ENCODE peak calls at places on chromosomes 6 and 20, in six cellular contexts. F, N, I, W, S and Z are unnamed samples.

GRCh38 chr20:59146801-59147118 is 16.9 kb upstream of the ZNF831 start:
- DNase-seq in W (no peak), N (no peak), I (no peak), S (no peak), F (no peak), Z (no peak)

GRCh38 chr20:50957276-50957675 is 1.1 kb downstream of the DPM1 start:
- DNase-seq in S (no peak), I (peak), N (no peak), F (no peak), W (no peak), Z (no peak)

GRCh38 chr6:126180585-126180984 is 159.3 kb upstream of the CENPW start:
- DNase-seq in W (no peak), I (peak), N (no peak), S (no peak), F (no peak), Z (no peak)

GRCh38 chr20:48015136-48015925 is 230.1 kb upstream of the SULF2 start:
- DNase-seq in S (no peak), W (no peak), N (no peak), F (no peak), I (peak), Z (no peak)

GRCh38 chr6:37785002-37785687 is 34.4 kb upstream of the ZFAND3 start:
- DNase-seq in F (no peak), I (no peak), S (no peak), N (no peak), W (no peak), Z (no peak)

GRCh38 chr20:64212750-64213149 is 42.8 kb upstream of the PCMTD2 start:
- DNase-seq in I (peak), W (no peak), F (no peak), N (no peak), S (no peak), Z (peak)

GRCh38 chr6:157265630-157266029 is 57.7 kb downstream of the TMEM242 start:
- DNase-seq in F (no peak), N (no peak), S (no peak), W (peak), I (no peak), Z (no peak)

GRCh38 chr20:58853976-58854637 is 1.6 kb downstream of the GNAS start:
- DNase-seq in W (no peak), N (peak), S (no peak), I (no peak), F (no peak), Z (no peak)

GRCh38 chr6:35050291-35050987 is 90.7 kb downstream of the TCP11 start:
- DNase-seq in W (no peak), F (no peak), N (no peak), I (no peak), S (no peak), Z (no peak)

GRCh38 chr6:138957484-138957883 is 30.6 kb downstream of the REPS1 start:
- DNase-seq in I (peak), N (no peak), F (no peak), S (no peak), W (no peak), Z (no peak)

GRCh38 chr20:31877684-31878083 is 7.2 kb downstream of the TTLL9 start:
- DNase-seq in W (no peak), S (no peak), N (no peak), I (no peak), F (no peak), Z (no peak)

GRCh38 chr6:26351544-26351953 is 13.4 kb upstream of the BTN3A2 start:
- DNase-seq in F (no peak), W (no peak), N (no peak), S (no peak), I (peak), Z (no peak)

GRCh38 chr6:140597181-140597580 is 1222.7 kb upstream of the CITED2 start:
- DNase-seq in W (no peak), F (no peak), N (no peak), S (no peak), I (no peak), Z (no peak)

GRCh38 chr6:34423254-34423653 is 2.6 kb downstream of the RPS10 start:
- DNase-seq in F (no peak), I (peak), W (no peak), S (no peak), N (no peak), Z (no peak)

GRCh38 chr6:159761135-159761872 is 541 bp upstream of the ACAT2 start:
- DNase-seq in S (no peak), F (no peak), I (peak), N (peak), W (no peak), Z (peak)

GRCh38 chr6:150142657-150143501 is at the start of gene PPP1R14C:
- DNase-seq in N (peak), I (no peak), W (peak), F (no peak), S (peak), Z (peak)

GRCh38 chr6:92521553-92521952 is 897.8 kb downstream of the EPHA7 start:
- DNase-seq in F (no peak), N (no peak), S (no peak), I (no peak), W (no peak), Z (no peak)

GRCh38 chr20:32727663-32728062 is 15.6 kb downstream of the COMMD7 start:
- DNase-seq in F (no peak), S (no peak), N (no peak), I (peak), W (no peak), Z (peak)

GRCh38 chr20:63093966-63094766 is 87.4 kb upstream of the BHLHE23 start:
- DNase-seq in N (no peak), I (no peak), W (no peak), S (no peak), F (no peak), Z (no peak)

GRCh38 chr20:6169251-6169650 is 46.4 kb upstream of the FERMT1 start:
- DNase-seq in F (no peak), S (no peak), N (no peak), W (no peak), I (no peak), Z (no peak)

GRCh38 chr6:32982084-32982701 is 13.8 kb downstream of the BRD2 start:
- DNase-seq in F (no peak), I (no peak), N (no peak), S (no peak), W (peak), Z (no peak)

GRCh38 chr6:69935079-69935478 is 68.7 kb downstream of the COL19A1 start:
- DNase-seq in F (no peak), S (no peak), I (no peak), W (no peak), N (no peak), Z (no peak)